ENCODE peak calls at places on chromosomes 4 and X, in nine cellular contexts. Q is NB4, V is HFF-Myc, R is heart right ventricle, E is cardiac fibroblast, A is kidney epithelial cell, Y is astrocyte of the spinal cord, L is breast epithelium, P is transverse colon. I is an unnamed sample.

GRCh38 chr4:77199276-77199675 is 42.3 kb downstream of the CCNG2 start:
- DNase-seq in Q (no peak), V (no peak), R (no peak), E (no peak), A (no peak), Y (no peak), L (no peak), P (no peak), I (no peak)

GRCh38 chr4:113979973-113980615 is 647 bp upstream of the ARSJ start:
- DNase-seq in Q (no peak), V (no peak), R (no peak), E (peak; percentile 41), A (no peak), Y (peak; percentile 68), L (no peak), P (no peak), I (peak; percentile 53)

GRCh38 chr4:99610605-99611172 is 36.1 kb downstream of the MTTP start:
- DNase-seq in Q (no peak), V (no peak), R (no peak), E (no peak), A (no peak), Y (peak; percentile 10), L (no peak), P (no peak), I (no peak)

GRCh38 chr4:17613761-17614415 is 553 bp upstream of the MED28 start:
- DNase-seq in Q (peak; percentile 72), V (peak; percentile 31), R (no peak), E (peak; percentile 81), A (peak; percentile 26), Y (no peak), L (no peak), P (no peak), I (peak; percentile 79)

GRCh38 chr4:1720163-1720983 is 750 bp downstream of the TMEM129 start:
- DNase-seq in Q (peak; percentile 80), V (no peak), R (peak; percentile 63), E (peak; percentile 51), A (no peak), Y (peak; percentile 30), L (no peak), P (peak; percentile 65), I (peak; percentile 49)

GRCh38 chrX:71992711-71993110 is 82.1 kb downstream of the NHSL2 start:
- DNase-seq in Q (no peak), V (no peak), R (no peak), E (no peak), A (no peak), Y (no peak), L (no peak), P (no peak), I (no peak)

GRCh38 chr4:156915216-156915615 is 56.4 kb downstream of the PDGFC start:
- DNase-seq in Q (no peak), V (no peak), R (no peak), E (no peak), A (no peak), Y (no peak), L (no peak), P (no peak), I (no peak)

GRCh38 chr4:139817657-139818452 is 152.2 kb downstream of the MGST2 start:
- DNase-seq in Q (no peak), V (no peak), R (no peak), E (no peak), A (no peak), Y (no peak), L (no peak), P (no peak), I (no peak)

GRCh38 chr4:170875868-170876267 is 786.1 kb upstream of the AADAT start:
- DNase-seq in Q (peak; percentile 25), V (no peak), R (no peak), E (no peak), A (no peak), Y (no peak), L (no peak), P (no peak), I (no peak)
- TF ChIP-seq CTCF in Q (peak; percentile 12), V (no peak), R (no peak), E (no peak), A (no peak), Y (no peak), L (no peak), P (no peak), I (no peak)

DNA sequence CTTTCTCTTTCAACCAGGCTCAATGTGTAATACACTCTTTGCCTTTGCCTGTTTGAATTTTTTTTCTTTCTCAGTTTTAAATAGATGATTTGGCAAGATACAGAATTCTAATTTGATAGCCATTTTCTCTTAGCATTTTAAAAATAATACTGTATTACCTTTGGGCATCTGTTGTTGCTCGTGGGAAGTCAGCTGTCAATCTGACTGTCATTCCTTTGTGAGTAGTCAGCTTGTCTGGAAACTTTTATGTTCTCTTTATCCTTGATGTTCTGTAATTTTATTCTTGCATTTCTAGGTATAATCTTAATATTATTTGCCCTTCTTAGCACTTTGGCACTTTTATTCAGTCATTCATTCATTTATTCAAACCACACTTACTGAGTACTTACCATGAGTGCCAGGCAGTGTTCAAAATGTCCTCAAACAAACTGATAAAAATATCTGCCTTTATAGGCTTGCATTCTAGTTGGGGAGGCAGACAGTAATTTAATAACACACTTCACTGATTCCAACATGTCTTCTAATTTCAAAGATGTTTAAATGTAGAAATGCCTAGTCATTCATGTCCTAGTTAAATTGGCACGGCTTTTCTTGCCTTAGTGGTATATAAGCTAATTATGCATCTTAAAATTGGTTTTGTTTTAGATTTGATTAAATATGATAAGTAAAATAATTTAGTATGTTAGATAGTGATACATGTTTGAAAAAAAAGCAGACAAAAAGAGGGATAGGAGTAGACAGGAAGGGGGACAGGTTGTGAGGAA is 3.8 kb downstream of the USP38 start:
- DNase-seq in Q (no peak), V (no peak), R (no peak), E (peak; percentile 19), A (no peak), Y (peak; percentile 20), L (no peak), P (no peak), I (no peak)
- H3K4me3 ChIP-seq in Q (peak overlapping the region; percentile 96), V (peak overlapping the region; percentile 86), R (peak overlapping the region; percentile 85), E (no peak overlapping the region), A (no peak overlapping the region), Y (peak overlapping the region; percentile 10), L (peak overlapping the region; percentile 96), P (peak overlapping the region; percentile 91), I (peak overlapping the region; percentile 82)

GRCh38 chr4:110867981-110868380 is 245.1 kb upstream of the PITX2 start:
- DNase-seq in Q (no peak), V (no peak), R (no peak), E (no peak), A (no peak), Y (no peak), L (no peak), P (no peak), I (peak; percentile 39)

GRCh38 chr4:110869114-110869513 is 246.2 kb upstream of the PITX2 start:
- DNase-seq in Q (no peak), V (no peak), R (no peak), E (peak; percentile 65), A (no peak), Y (peak; percentile 87), L (no peak), P (no peak), I (peak; percentile 83)

GRCh38 chr4:110865611-110866254 is 242.9 kb upstream of the PITX2 start:
- DNase-seq in Q (no peak), V (no peak), R (no peak), E (peak; percentile 63), A (peak; percentile 41), Y (peak; percentile 75), L (no peak), P (no peak), I (peak; percentile 91)

GRCh38 chr4:110867251-110867960 is 244.5 kb upstream of the PITX2 start:
- DNase-seq in Q (no peak), V (no peak), R (no peak), E (no peak), A (no peak), Y (no peak), L (no peak), P (no peak), I (no peak)

DNA sequence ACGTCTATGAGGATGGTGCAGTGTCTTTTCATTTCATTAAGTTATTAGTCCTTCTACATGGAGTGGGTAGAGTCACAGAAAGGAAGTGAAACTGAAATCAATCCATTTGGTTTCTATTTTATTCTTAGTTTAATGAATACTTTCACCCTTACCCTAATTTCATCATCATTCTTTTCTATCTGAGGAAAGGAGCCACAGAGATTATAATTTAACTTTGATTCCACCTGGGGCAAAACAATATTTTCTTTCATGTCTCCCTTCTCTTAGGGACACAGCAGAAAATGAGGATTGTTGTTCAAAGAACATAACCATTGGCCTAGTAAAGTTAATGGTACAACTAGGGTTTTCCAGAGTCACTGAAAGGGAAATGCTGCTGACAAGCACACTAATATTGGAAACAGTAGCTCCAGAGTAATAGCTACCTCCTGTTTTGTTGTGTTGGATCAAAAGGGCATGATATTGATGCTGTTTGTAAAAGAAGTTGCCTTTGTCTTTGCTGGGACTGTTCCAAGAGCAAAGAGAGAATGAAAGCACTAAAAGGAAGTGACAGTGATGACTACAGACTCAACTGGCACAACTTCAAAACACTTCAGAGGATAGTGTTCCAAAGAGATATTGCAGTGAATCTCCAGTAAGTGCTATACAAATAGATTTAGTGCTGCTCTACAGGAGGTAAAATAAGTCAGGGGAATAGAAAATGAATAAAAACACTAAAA is 247.1 kb upstream of the PITX2 start:
- DNase-seq in Q (no peak), V (no peak), R (no peak), E (peak; percentile 20), A (no peak), Y (peak; percentile 13), L (no peak), P (no peak), I (peak; percentile 18)
- TF ChIP-seq CTCF in Q (no peak), V (no peak), R (no peak), E (no peak), A (no peak), Y (no peak), L (no peak), P (no peak), I (no peak)

GRCh38 chr4:147732516-147733193 is 767 bp downstream of the ARHGAP10 start:
- DNase-seq in Q (no peak), V (no peak), R (peak; percentile 57), E (peak; percentile 42), A (no peak), Y (peak; percentile 47), L (no peak), P (peak; percentile 11), I (peak; percentile 31)

GRCh38 chr4:147736458-147736857 is 4.6 kb downstream of the ARHGAP10 start:
- DNase-seq in Q (no peak), V (no peak), R (no peak), E (peak; percentile 93), A (peak; percentile 67), Y (peak; percentile 78), L (no peak), P (no peak), I (peak; percentile 90)

GRCh38 chr4:147735413-147736301 is 3.8 kb downstream of the ARHGAP10 start:
- DNase-seq in Q (no peak), V (no peak), R (no peak), E (no peak), A (no peak), Y (no peak), L (no peak), P (no peak), I (peak; percentile 25)

GRCh38 chr4:147733614-147734344 is 1.9 kb downstream of the ARHGAP10 start:
- DNase-seq in Q (no peak), V (no peak), R (no peak), E (peak; percentile 76), A (no peak), Y (peak; percentile 31), L (no peak), P (no peak), I (peak; percentile 66)

DNA sequence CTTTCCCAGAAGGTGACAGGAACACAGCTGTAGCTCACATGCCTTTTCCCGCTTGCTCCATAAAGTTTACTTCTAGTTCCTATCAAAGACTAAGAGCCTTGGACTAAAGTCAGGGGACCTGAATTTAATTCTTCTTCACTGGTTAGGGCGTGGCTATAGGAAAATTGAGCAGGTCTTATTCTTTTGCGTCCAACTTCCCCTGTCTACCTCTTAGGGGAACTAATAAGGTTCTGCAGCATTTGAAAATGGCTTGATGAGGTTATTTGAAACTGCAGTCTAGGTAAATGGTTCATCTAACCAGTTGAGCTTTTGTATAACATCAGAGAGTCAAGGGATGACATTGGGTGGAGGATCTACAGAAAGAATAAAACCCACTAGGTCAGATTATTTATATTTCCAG is 2.6 kb downstream of the ARHGAP10 start:
- DNase-seq in Q (no peak), V (no peak), R (no peak), E (no peak), A (no peak), Y (no peak), L (no peak), P (no peak), I (no peak)
- H3K4me3 ChIP-seq in Q (no peak overlapping the region), V (peak overlapping the region; percentile 54), R (peak overlapping the region; percentile 85), E (no peak overlapping the region), A (no peak overlapping the region), Y (peak overlapping the region; percentile 1), L (peak overlapping the region; percentile 88), P (peak overlapping the region; percentile 81), I (peak overlapping the region; percentile 84)